ENCODE peak calls at places on chromosomes 5 and 9, in six cellular contexts. K is OCI-LY7; N is CD8-positive, alpha-beta T cell; G is tibial nerve; Y is AG09319; P is fibroblast of lung. S is an unnamed sample.
A peak's percentile ranks its signal among the peaks of the same experiment; 100 is the strongest.

GRCh38 chr5:10703676-10704075 is 57.4 kb downstream of the DAP start:
- DNase-seq in K (no peak), N (no peak), G (no peak), Y (no peak), P (no peak), S (no peak)

GRCh38 chr5:154097031-154097430 is 58.3 kb downstream of the MFAP3 start:
- DNase-seq in K (peak; percentile 14), N (no peak), G (no peak), Y (no peak), P (no peak), S (no peak)

GRCh38 chr5:67268233-67269011 is 71.8 kb upstream of the CD180 start:
- DNase-seq in K (no peak), N (no peak), G (peak; percentile 97), Y (peak; percentile 91), P (peak; percentile 100), S (no peak)

GRCh38 chr5:81755320-81755719 is 4.4 kb upstream of the SSBP2 start:
- DNase-seq in K (no peak), N (no peak), G (peak; percentile 67), Y (no peak), P (peak; percentile 79), S (no peak)

GRCh38 chr9:38117646-38118045 is 48.6 kb upstream of the SHB start:
- DNase-seq in K (no peak), N (no peak), G (no peak), Y (no peak), P (no peak), S (no peak)

GRCh38 chr9:27784999-27785713 is 211.9 kb upstream of the C9orf72 start:
- DNase-seq in K (no peak), N (no peak), G (no peak), Y (no peak), P (no peak), S (no peak)

GRCh38 chr5:78211052-78211451 is 83.4 kb downstream of the AP3B1 start:
- DNase-seq in K (no peak), N (no peak), G (no peak), Y (no peak), P (no peak), S (no peak)

GRCh38 chr5:64838803-64839202 is 70.1 kb downstream of the CWC27 start:
- DNase-seq in K (no peak), N (no peak), G (no peak), Y (no peak), P (no peak), S (no peak)

GRCh38 chr9:13502503-13502902 is 223.0 kb upstream of the MPDZ start:
- DNase-seq in K (no peak), N (no peak), G (no peak), Y (no peak), P (no peak), S (no peak)

GRCh38 chr9:6711403-6711802 is 46.4 kb upstream of the KDM4C start:
- DNase-seq in K (no peak), N (no peak), G (no peak), Y (no peak), P (peak; percentile 82), S (no peak)

GRCh38 chr9:108136646-108137045 is 647.1 kb upstream of the KLF4 start:
- DNase-seq in K (no peak), N (no peak), G (peak; percentile 29), Y (no peak), P (peak; percentile 39), S (no peak)

GRCh38 chr5:141558150-141558549 is 60.6 kb downstream of the DIAPH1 start:
- DNase-seq in K (no peak), N (no peak), G (no peak), Y (no peak), P (no peak), S (no peak)
- TF ChIP-seq CTCF in K (peak; percentile 64), N (no peak), G (peak; percentile 4), Y (no peak), P (no peak), S (no peak)

GRCh38 chr5:101012880-101013279 is 109.8 kb upstream of the ST8SIA4 start:
- DNase-seq in K (peak; percentile 16), N (no peak), G (no peak), Y (no peak), P (no peak), S (no peak)
- TF ChIP-seq CTCF in K (peak; percentile 63), N (no peak), G (no peak), Y (no peak), P (no peak), S (no peak)

GRCh38 chr9:96442491-96442890 is 7.5 kb upstream of the HABP4 start:
- DNase-seq in K (peak; percentile 12), N (no peak), G (no peak), Y (no peak), P (no peak), S (no peak)
- TF ChIP-seq CTCF in K (no peak), N (no peak), G (no peak), Y (no peak), P (no peak), S (no peak)

GRCh38 chr9:114504341-114505186 is 709 bp downstream of the WHRN start:
- DNase-seq in K (no peak), N (peak; percentile 15), G (peak; percentile 5), Y (no peak), P (peak; percentile 31), S (no peak)
- TF ChIP-seq CTCF in K (no peak), N (peak; percentile 28), G (no peak), Y (peak; percentile 43), P (no peak), S (no peak)